ENCODE peak calls at places on chromosome 4, in ten cellular contexts. R is psoas muscle; D is HTR-8/SVneo; F is mammary epithelial cell; B is A172; P is HT1080; Q is stimulated activated CD4-positive, alpha-beta T cell treated with anti-CD3 and anti-CD28 coated beads, Interleukin-4, amount 100 ng/mL, for 48 hours; Y is RPMI8226; A is cardiac muscle cell; K is activated CD4-positive, alpha-beta T cell treated with anti-CD3 and anti-CD28 coated beads for 36 hours. M is an unnamed sample.

GRCh38 chr4:964346-965025 is 8.9 kb downstream of the DGKQ start:
- DNase-seq in R (no peak), D (no peak), F (no peak), B (no peak), P (no peak), Q (no peak), Y (no peak), A (no peak), K (no peak), M (no peak)

GRCh38 chr4:138405439-138405838 is 163.3 kb upstream of the SLC7A11 start:
- DNase-seq in R (no peak), D (no peak), F (peak), B (peak), P (peak), Q (no peak), Y (peak), A (peak), K (no peak), M (no peak)

GRCh38 chr4:55654131-55654530 is 18.0 kb upstream of the NMU start:
- DNase-seq in R (no peak), D (no peak), F (no peak), B (no peak), P (no peak), Q (no peak), Y (no peak), A (no peak), K (no peak), M (no peak)

GRCh38 chr4:158750379-158750778 is 18.4 kb upstream of the FNIP2 start:
- DNase-seq in R (no peak), D (no peak), F (no peak), B (peak), P (no peak), Q (no peak), Y (no peak), A (no peak), K (no peak), M (no peak)

GRCh38 chr4:57037982-57038604 is 59.4 kb downstream of the POLR2B start:
- DNase-seq in R (peak), D (peak), F (peak), B (peak), P (peak), Q (peak), Y (peak), A (peak), K (peak), M (peak)

GRCh38 chr4:82905205-82905604 is 4.7 kb downstream of the THAP9 start:
- DNase-seq in R (no peak), D (no peak), F (peak), B (peak), P (peak), Q (no peak), Y (no peak), A (no peak), K (peak), M (no peak)

GRCh38 chr4:168636506-168637176 is 139.8 kb downstream of the PALLD start:
- DNase-seq in R (no peak), D (no peak), F (peak), B (peak), P (peak), Q (no peak), Y (no peak), A (no peak), K (no peak), M (no peak)

GRCh38 chr4:113998026-113998425 is 18.6 kb upstream of the ARSJ start:
- DNase-seq in R (no peak), D (no peak), F (no peak), B (no peak), P (no peak), Q (no peak), Y (no peak), A (no peak), K (no peak), M (no peak)